ENCODE peak calls at places on chromosomes 5 and 9, in eight cellular contexts. One of them, this sample, is unnamed.
A peak's percentile ranks its signal among the peaks of the same experiment; 100 is the strongest.

GRCh38 chr9:78714591-78714990 is 417.7 kb downstream of the PSAT1 start:
- DNase-seq in heart left ventricle: no peak
- DNase-seq in A549: no peak
- DNase-seq in transverse colon: no peak
- DNase-seq in body of pancreas: no peak
- DNase-seq in tibial nerve: no peak
- DNase-seq in ovary: no peak
- DNase-seq in gastrocnemius medialis: no peak
- DNase-seq in this sample: no peak

GRCh38 chr5:29543501-29543900 is 1650.0 kb upstream of the CDH6 start:
- DNase-seq in transverse colon: no peak
- DNase-seq in gastrocnemius medialis: no peak
- DNase-seq in heart left ventricle: no peak
- DNase-seq in tibial nerve: no peak
- DNase-seq in body of pancreas: no peak
- DNase-seq in A549: no peak
- DNase-seq in ovary: no peak
- DNase-seq in this sample: no peak

GRCh38 chr5:53478411-53479044 is 1.9 kb upstream of the FST start:
- DNase-seq in tibial nerve: no peak
- DNase-seq in transverse colon: peak; percentile 11
- DNase-seq in gastrocnemius medialis: no peak
- DNase-seq in A549: peak; percentile 72
- DNase-seq in ovary: peak; percentile 22
- DNase-seq in heart left ventricle: peak; percentile 57
- DNase-seq in body of pancreas: peak; percentile 37
- DNase-seq in this sample: peak; percentile 46

GRCh38 chr9:130128251-130128650 is 44.0 kb upstream of the NCS1 start:
- DNase-seq in transverse colon: peak; percentile 43
- DNase-seq in body of pancreas: no peak
- DNase-seq in gastrocnemius medialis: no peak
- DNase-seq in ovary: no peak
- DNase-seq in A549: no peak
- DNase-seq in heart left ventricle: no peak
- DNase-seq in tibial nerve: no peak
- DNase-seq in this sample: peak; percentile 50

GRCh38 chr9:130332384-130332926 is 66.9 kb downstream of the HMCN2 start:
- DNase-seq in heart left ventricle: no peak
- DNase-seq in body of pancreas: no peak
- DNase-seq in transverse colon: no peak
- DNase-seq in gastrocnemius medialis: no peak
- DNase-seq in A549: no peak
- DNase-seq in ovary: no peak
- DNase-seq in tibial nerve: no peak
- DNase-seq in this sample: no peak

GRCh38 chr5:135834639-135835529 is at the start of gene SLC25A48:
- DNase-seq in ovary: peak; percentile 36
- DNase-seq in body of pancreas: peak; percentile 92
- DNase-seq in tibial nerve: no peak
- DNase-seq in A549: peak; percentile 75
- DNase-seq in transverse colon: peak; percentile 76
- DNase-seq in heart left ventricle: no peak
- DNase-seq in gastrocnemius medialis: peak; percentile 39
- DNase-seq in this sample: no peak

GRCh38 chr5:55593115-55593472 is 58.3 kb upstream of the PLPP1 start:
- DNase-seq in gastrocnemius medialis: no peak
- DNase-seq in heart left ventricle: no peak
- DNase-seq in A549: no peak
- DNase-seq in body of pancreas: no peak
- DNase-seq in tibial nerve: no peak
- DNase-seq in transverse colon: no peak
- DNase-seq in ovary: no peak
- DNase-seq in this sample: no peak

GRCh38 chr5:172958268-172959046 is 767 bp upstream of the RPL26L1 start:
- DNase-seq in A549: peak; percentile 84
- DNase-seq in tibial nerve: peak; percentile 54
- DNase-seq in transverse colon: peak; percentile 78
- DNase-seq in ovary: peak; percentile 79
- DNase-seq in gastrocnemius medialis: peak; percentile 41
- DNase-seq in body of pancreas: peak; percentile 79
- DNase-seq in heart left ventricle: peak; percentile 85
- DNase-seq in this sample: peak; percentile 82

GRCh38 chr9:116437411-116438370 is 249.4 kb upstream of the TRIM32 start:
- DNase-seq in tibial nerve: no peak
- DNase-seq in gastrocnemius medialis: no peak
- DNase-seq in transverse colon: no peak
- DNase-seq in heart left ventricle: no peak
- DNase-seq in body of pancreas: no peak
- DNase-seq in A549: no peak
- DNase-seq in ovary: no peak
- DNase-seq in this sample: no peak

GRCh38 chr5:157464518-157465171 is 4.6 kb downstream of the NIPAL4 start:
- DNase-seq in heart left ventricle: no peak
- DNase-seq in tibial nerve: peak; percentile 24
- DNase-seq in body of pancreas: no peak
- DNase-seq in ovary: no peak
- DNase-seq in A549: peak; percentile 80
- DNase-seq in gastrocnemius medialis: peak; percentile 62
- DNase-seq in transverse colon: peak; percentile 42
- DNase-seq in this sample: peak; percentile 81

GRCh38 chr9:137057545-137057944 is 3.7 kb upstream of the ENTPD2 start:
- DNase-seq in transverse colon: no peak
- DNase-seq in body of pancreas: no peak
- DNase-seq in A549: no peak
- DNase-seq in tibial nerve: no peak
- DNase-seq in gastrocnemius medialis: no peak
- DNase-seq in ovary: no peak
- DNase-seq in heart left ventricle: no peak
- DNase-seq in this sample: no peak

GRCh38 chr5:139640432-139641115 is 7.6 kb upstream of the CXXC5 start:
- DNase-seq in ovary: peak; percentile 13
- DNase-seq in gastrocnemius medialis: peak; percentile 91
- DNase-seq in body of pancreas: peak; percentile 5
- DNase-seq in tibial nerve: no peak
- DNase-seq in transverse colon: no peak
- DNase-seq in A549: no peak
- DNase-seq in heart left ventricle: peak; percentile 51
- DNase-seq in this sample: no peak

GRCh38 chr9:115494393-115494792 is 376.4 kb upstream of the TNC start:
- DNase-seq in gastrocnemius medialis: no peak
- DNase-seq in transverse colon: no peak
- DNase-seq in ovary: no peak
- DNase-seq in tibial nerve: no peak
- DNase-seq in body of pancreas: no peak
- DNase-seq in A549: no peak
- DNase-seq in heart left ventricle: no peak
- DNase-seq in this sample: no peak

DNA sequence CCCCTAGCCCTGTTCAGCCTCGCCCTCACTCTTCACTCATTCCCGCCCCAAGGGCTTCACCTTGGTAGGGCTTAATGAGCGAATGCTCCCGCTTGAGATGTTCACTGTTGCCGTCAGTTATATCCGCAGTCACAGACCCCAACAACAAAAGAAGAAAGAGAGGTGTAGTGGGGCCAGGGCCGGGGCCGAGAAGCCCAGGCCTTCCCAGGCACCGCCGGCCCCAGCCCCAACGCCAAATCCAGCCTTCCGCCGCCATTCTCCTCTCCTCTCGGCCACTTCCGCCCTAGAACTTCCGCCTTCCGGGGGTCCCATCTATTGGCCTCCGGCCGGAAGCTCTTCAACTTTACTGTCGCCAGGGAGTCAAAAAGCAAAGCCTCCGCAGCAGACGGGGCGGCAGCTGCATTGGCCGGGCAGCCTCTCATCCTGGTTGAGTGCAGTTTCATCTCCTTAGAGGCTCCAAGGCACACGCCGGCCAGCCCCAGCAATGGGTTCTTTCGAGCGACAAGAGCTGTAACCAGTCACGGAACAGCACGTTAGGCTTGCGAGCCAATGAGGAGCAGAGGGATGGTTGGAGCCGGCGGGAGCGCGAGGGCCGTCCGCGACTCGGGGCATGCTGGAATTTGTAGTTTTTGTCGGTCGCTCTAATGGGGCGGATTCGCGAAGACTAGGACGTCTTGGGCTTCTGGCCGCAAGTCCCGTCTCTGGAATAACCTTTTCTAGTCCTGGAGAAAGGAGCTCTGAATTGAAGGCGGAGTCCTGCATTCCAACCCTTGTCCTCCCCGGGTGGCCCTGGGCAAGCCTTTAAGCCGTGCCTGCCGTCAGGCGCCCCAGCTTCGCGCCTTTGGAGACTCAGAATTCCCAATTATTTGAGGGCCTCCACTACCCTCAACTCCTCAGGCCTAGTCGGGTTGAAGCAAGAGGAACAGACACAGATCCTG is at the start of gene LMAN2:
- DNase-seq in body of pancreas: peak; percentile 94
- DNase-seq in ovary: peak; percentile 90
- DNase-seq in gastrocnemius medialis: peak; percentile 93
- DNase-seq in transverse colon: peak; percentile 94
- DNase-seq in A549: peak; percentile 97
- DNase-seq in tibial nerve: peak; percentile 85
- DNase-seq in heart left ventricle: peak; percentile 93
- DNase-seq in this sample: peak; percentile 97
- TF ChIP-seq POLR2A in body of pancreas: peak; percentile 49
- TF ChIP-seq POLR2A in ovary: peak; percentile 47
- TF ChIP-seq POLR2A in gastrocnemius medialis: peak; percentile 38
- TF ChIP-seq POLR2A in transverse colon: peak; percentile 81
- TF ChIP-seq POLR2A in A549: peak; percentile 73
- TF ChIP-seq POLR2A in tibial nerve: no peak
- TF ChIP-seq POLR2A in heart left ventricle: no peak
- TF ChIP-seq POLR2A in this sample: peak; percentile 91

GRCh38 chr5:178213003-178213449 is 8.7 kb downstream of the HNRNPAB start:
- DNase-seq in heart left ventricle: no peak
- DNase-seq in transverse colon: no peak
- DNase-seq in gastrocnemius medialis: peak; percentile 73
- DNase-seq in ovary: no peak
- DNase-seq in tibial nerve: no peak
- DNase-seq in body of pancreas: no peak
- DNase-seq in A549: no peak
- DNase-seq in this sample: no peak
- TF ChIP-seq POLR2A in heart left ventricle: no peak
- TF ChIP-seq POLR2A in transverse colon: peak; percentile 0
- TF ChIP-seq POLR2A in gastrocnemius medialis: no peak
- TF ChIP-seq POLR2A in ovary: no peak
- TF ChIP-seq POLR2A in tibial nerve: no peak
- TF ChIP-seq POLR2A in body of pancreas: no peak
- TF ChIP-seq POLR2A in A549: no peak
- TF ChIP-seq POLR2A in this sample: no peak

DNA sequence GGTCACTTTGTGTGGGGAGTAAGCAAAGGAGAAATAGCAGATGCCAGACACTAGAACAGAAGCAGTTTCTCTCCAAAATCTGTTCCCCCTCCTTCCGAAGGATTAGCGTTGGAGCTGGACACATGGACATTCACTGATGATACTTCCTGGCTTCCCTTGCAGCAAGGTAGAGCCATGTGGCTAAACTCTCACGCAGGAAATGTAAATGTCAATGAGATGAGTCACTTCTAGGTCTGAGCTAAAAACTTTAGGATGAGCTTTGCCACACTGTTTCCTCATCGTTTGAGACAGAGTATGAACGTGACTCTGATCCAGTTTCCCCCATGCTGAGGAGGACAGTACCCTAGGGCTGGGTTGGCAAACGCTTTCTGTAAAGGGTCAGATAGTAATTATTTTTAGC is 5.1 kb downstream of the BHMT2 start:
- DNase-seq in heart left ventricle: no peak
- DNase-seq in gastrocnemius medialis: no peak
- DNase-seq in transverse colon: no peak
- DNase-seq in ovary: no peak
- DNase-seq in A549: peak; percentile 6
- DNase-seq in body of pancreas: no peak
- DNase-seq in tibial nerve: no peak
- DNase-seq in this sample: no peak
- TF ChIP-seq POLR2A in heart left ventricle: no peak
- TF ChIP-seq POLR2A in gastrocnemius medialis: no peak
- TF ChIP-seq POLR2A in transverse colon: no peak
- TF ChIP-seq POLR2A in ovary: no peak
- TF ChIP-seq POLR2A in A549: no peak
- TF ChIP-seq POLR2A in body of pancreas: no peak
- TF ChIP-seq POLR2A in tibial nerve: no peak
- TF ChIP-seq POLR2A in this sample: no peak

GRCh38 chr9:129102095-129102525 is 8.5 kb downstream of the CRAT start:
- DNase-seq in A549: no peak
- DNase-seq in gastrocnemius medialis: no peak
- DNase-seq in transverse colon: no peak
- DNase-seq in ovary: no peak
- DNase-seq in heart left ventricle: no peak
- DNase-seq in body of pancreas: peak; percentile 53
- DNase-seq in tibial nerve: no peak
- DNase-seq in this sample: no peak

GRCh38 chr9:129104051-129104450 is 6.5 kb downstream of the CRAT start:
- DNase-seq in tibial nerve: no peak
- DNase-seq in gastrocnemius medialis: peak; percentile 55
- DNase-seq in A549: no peak
- DNase-seq in transverse colon: no peak
- DNase-seq in body of pancreas: no peak
- DNase-seq in ovary: no peak
- DNase-seq in heart left ventricle: no peak
- DNase-seq in this sample: no peak

GRCh38 chr9:129103595-129103965 is 7.0 kb downstream of the CRAT start:
- DNase-seq in body of pancreas: no peak
- DNase-seq in A549: no peak
- DNase-seq in tibial nerve: no peak
- DNase-seq in transverse colon: no peak
- DNase-seq in ovary: no peak
- DNase-seq in gastrocnemius medialis: peak; percentile 77
- DNase-seq in heart left ventricle: no peak
- DNase-seq in this sample: no peak

GRCh38 chr9:129101279-129101678 is 9.3 kb downstream of the CRAT start:
- DNase-seq in gastrocnemius medialis: no peak
- DNase-seq in heart left ventricle: no peak
- DNase-seq in body of pancreas: peak; percentile 69
- DNase-seq in A549: no peak
- DNase-seq in tibial nerve: no peak
- DNase-seq in ovary: no peak
- DNase-seq in transverse colon: no peak
- DNase-seq in this sample: no peak

GRCh38 chr9:129102791-129103594 is 7.6 kb downstream of the CRAT start:
- DNase-seq in A549: peak; percentile 76
- DNase-seq in body of pancreas: peak; percentile 81
- DNase-seq in heart left ventricle: no peak
- DNase-seq in ovary: peak; percentile 38
- DNase-seq in gastrocnemius medialis: peak; percentile 80
- DNase-seq in tibial nerve: no peak
- DNase-seq in transverse colon: peak; percentile 52
- DNase-seq in this sample: peak; percentile 68
- TF ChIP-seq POLR2A in A549: no peak
- TF ChIP-seq POLR2A in body of pancreas: no peak
- TF ChIP-seq POLR2A in heart left ventricle: no peak
- TF ChIP-seq POLR2A in ovary: no peak
- TF ChIP-seq POLR2A in gastrocnemius medialis: no peak
- TF ChIP-seq POLR2A in tibial nerve: no peak
- TF ChIP-seq POLR2A in transverse colon: no peak
- TF ChIP-seq POLR2A in this sample: no peak